ENCODE peak calls at places on chromosomes 11 and 22, in nine cellular contexts. Z, H, V, T, N, P, D, A and L are unnamed samples.

GRCh38 chr11:2510626-2511402 is 66.0 kb downstream of the KCNQ1 start:
- DNase-seq in Z (peak), H (no peak), V (no peak), T (no peak), N (peak), P (no peak), D (peak), A (peak), L (no peak)

GRCh38 chr22:45131749-45132148 is 32.0 kb upstream of the NUP50 start:
- DNase-seq in Z (peak), H (no peak), V (no peak), T (no peak), N (peak), P (peak), D (no peak), A (peak), L (no peak)

GRCh38 chr11:11657101-11657935 is 35.5 kb upstream of the GALNT18 start:
- DNase-seq in Z (no peak), H (no peak), V (no peak), T (no peak), N (no peak), P (no peak), D (no peak), A (no peak), L (no peak)

GRCh38 chr11:121670792-121671275 is 218.1 kb upstream of the SORL1-AS1 start:
- DNase-seq in Z (no peak), H (no peak), V (no peak), T (no peak), N (no peak), P (no peak), D (no peak), A (no peak), L (no peak)

GRCh38 chr22:46866591-46866990 is 104.1 kb downstream of the TBC1D22A start:
- DNase-seq in Z (no peak), H (peak), V (no peak), T (peak), N (no peak), P (peak), D (no peak), A (no peak), L (peak)

GRCh38 chr11:33659370-33660139 is 41.1 kb downstream of the C11orf91 start:
- DNase-seq in Z (no peak), H (no peak), V (no peak), T (no peak), N (no peak), P (no peak), D (no peak), A (no peak), L (no peak)

GRCh38 chr22:23767673-23768548 is at the start of gene CHCHD10:
- DNase-seq in Z (peak), H (peak), V (peak), T (peak), N (peak), P (peak), D (peak), A (peak), L (peak)

GRCh38 chr11:46480166-46480726 is 88.7 kb upstream of the CHRM4 start:
- DNase-seq in Z (no peak), H (no peak), V (no peak), T (no peak), N (no peak), P (no peak), D (no peak), A (no peak), L (no peak)

DNA sequence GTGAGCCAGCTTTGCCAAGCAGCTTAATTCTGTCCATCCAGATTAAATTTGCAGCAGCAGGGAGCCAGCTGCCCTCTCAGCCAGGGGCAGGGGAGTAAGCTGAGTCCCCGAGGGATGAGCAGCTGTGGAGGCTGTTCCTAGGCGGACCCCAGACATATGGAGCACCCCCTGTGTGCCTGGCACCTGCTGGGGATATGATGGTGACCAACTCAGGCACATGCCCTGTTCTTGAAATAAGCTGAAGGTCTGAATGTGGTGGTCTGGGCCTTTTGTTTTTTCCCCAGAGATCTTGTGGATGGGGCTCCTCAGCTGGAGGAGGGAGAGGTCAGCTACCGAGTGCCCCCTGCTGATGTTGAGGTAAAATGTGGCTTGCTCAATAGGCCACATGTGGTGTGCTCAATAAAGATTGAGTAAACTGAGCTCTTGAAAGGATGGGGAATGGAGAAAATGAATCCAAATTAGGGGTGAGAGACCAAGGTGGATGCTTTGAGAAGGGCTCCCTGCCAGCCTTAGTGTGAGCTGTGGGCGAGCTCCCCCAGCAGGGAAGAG is 103.3 kb upstream of the NNMT start:
- DNase-seq in Z (no peak), H (no peak), V (no peak), T (peak), N (no peak), P (no peak), D (no peak), A (no peak), L (no peak)
- TF ChIP-seq CTCF in Z (no peak), H (no peak), V (no peak), T (no peak), N (no peak), P (no peak), D (no peak), A (no peak), L (no peak)

GRCh38 chr11:43931717-43932039 is 10.8 kb upstream of the C11orf96 start:
- DNase-seq in Z (no peak), H (no peak), V (no peak), T (no peak), N (no peak), P (no peak), D (peak), A (no peak), L (no peak)
- TF ChIP-seq CTCF in Z (no peak), H (no peak), V (no peak), T (peak), N (no peak), P (no peak), D (no peak), A (no peak), L (no peak)

GRCh38 chr11:131588057-131588456 is 217.6 kb downstream of the NTM start:
- DNase-seq in Z (no peak), H (no peak), V (no peak), T (no peak), N (no peak), P (no peak), D (no peak), A (no peak), L (no peak)

GRCh38 chr11:131583823-131584222 is 213.4 kb downstream of the NTM start:
- DNase-seq in Z (no peak), H (no peak), V (no peak), T (no peak), N (no peak), P (no peak), D (peak), A (no peak), L (no peak)

GRCh38 chr11:131582021-131582531 is 211.7 kb downstream of the NTM start:
- DNase-seq in Z (no peak), H (no peak), V (no peak), T (no peak), N (no peak), P (no peak), D (peak), A (no peak), L (no peak)

GRCh38 chr11:131581006-131581405 is 210.6 kb downstream of the NTM start:
- DNase-seq in Z (no peak), H (no peak), V (no peak), T (no peak), N (no peak), P (no peak), D (peak), A (no peak), L (no peak)

DNA sequence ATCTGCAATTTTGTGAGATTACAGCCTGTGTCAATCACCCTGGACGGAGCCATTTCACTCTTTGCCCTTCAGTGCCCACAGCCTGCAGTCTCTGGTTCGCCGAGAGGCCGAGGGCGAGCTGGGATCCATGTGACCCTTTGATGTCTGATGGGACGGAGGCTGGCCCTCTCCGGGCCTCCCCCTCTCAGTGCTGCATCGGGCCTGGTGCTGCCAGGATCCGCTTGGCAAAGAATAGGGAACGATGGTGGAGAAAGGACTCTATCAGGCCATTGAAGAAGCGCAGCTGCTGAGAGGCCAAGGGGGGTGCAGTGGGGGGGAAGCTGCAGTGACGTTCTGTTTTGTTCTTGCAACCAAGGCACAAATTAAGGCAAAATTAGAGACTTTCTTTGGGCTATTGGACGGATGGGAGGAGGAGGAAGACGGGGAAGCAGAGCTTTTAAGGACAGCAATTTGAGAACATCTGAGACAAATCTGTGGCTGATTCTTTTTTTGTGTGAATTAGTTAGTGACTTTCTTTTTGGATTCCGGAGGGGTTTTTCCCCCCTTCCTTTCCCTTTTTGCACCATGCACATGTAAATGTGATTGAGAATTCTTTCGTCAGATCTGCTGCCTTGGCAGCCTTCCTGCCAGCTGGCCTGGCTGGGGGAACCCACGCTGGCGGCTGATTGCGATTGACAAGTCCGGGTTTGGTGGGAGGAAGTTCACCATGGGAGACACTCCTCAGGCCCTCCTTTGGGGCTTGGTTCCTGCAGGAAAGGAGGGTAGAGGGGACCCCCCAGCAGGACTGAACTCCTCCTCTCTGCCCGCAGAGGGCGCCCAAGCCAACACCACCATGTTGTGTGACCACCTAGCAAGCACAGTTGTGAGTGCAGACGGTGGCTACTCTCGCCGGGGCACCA is 214.5 kb downstream of the NTM start:
- DNase-seq in Z (peak), H (no peak), V (peak), T (no peak), N (no peak), P (peak), D (peak), A (no peak), L (no peak)
- TF ChIP-seq CTCF in Z (peak), H (no peak), V (peak), T (no peak), N (no peak), P (peak), D (no peak), A (no peak), L (no peak)

DNA sequence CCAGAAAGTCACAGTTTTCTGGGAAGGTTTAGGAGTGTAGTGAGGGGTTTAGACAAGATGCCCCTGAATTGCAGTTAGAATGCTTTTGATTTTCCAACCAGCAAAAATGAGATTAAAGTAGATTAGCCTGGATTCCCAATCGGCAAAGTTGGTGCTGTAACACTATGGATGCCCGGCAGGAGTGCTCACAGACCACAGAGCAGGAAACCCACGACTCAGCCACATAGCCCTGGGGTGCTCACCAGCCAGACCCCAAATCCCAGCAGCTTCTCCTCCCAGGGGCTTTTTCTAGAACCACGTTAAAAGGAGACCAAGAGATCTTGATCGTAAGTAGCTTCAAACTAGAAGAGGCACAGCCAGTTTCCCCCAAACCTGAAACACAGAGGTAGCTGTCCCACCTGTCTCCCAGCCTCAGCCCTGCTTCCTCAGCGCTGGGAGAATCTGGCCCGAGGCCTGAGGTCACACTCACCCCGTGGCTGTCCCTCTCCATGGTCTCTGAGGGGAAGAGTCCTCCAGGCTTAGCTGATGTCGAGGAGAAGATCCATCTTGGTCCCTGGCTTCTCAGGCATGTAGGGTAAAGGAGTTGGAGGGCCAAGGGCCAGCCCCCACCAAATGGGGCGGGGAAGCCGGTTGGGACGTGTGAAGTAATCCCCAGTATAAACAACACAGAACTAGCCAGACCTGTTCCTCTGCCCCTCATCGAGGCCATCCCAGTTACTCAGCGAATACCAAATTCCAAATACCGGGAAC is at the start of gene TMPRSS13:
- DNase-seq in Z (no peak), H (peak), V (no peak), T (no peak), N (no peak), P (no peak), D (peak), A (peak), L (no peak)
- TF ChIP-seq CTCF in Z (no peak), H (no peak), V (no peak), T (no peak), N (no peak), P (no peak), D (no peak), A (no peak), L (no peak)

GRCh38 chr11:66638177-66639065 is at the start of gene RBM4:
- DNase-seq in Z (peak), H (peak), V (peak), T (peak), N (peak), P (peak), D (peak), A (peak), L (peak)
- TF ChIP-seq CTCF in Z (no peak), H (no peak), V (no peak), T (no peak), N (no peak), P (no peak), D (no peak), A (no peak), L (peak)

DNA sequence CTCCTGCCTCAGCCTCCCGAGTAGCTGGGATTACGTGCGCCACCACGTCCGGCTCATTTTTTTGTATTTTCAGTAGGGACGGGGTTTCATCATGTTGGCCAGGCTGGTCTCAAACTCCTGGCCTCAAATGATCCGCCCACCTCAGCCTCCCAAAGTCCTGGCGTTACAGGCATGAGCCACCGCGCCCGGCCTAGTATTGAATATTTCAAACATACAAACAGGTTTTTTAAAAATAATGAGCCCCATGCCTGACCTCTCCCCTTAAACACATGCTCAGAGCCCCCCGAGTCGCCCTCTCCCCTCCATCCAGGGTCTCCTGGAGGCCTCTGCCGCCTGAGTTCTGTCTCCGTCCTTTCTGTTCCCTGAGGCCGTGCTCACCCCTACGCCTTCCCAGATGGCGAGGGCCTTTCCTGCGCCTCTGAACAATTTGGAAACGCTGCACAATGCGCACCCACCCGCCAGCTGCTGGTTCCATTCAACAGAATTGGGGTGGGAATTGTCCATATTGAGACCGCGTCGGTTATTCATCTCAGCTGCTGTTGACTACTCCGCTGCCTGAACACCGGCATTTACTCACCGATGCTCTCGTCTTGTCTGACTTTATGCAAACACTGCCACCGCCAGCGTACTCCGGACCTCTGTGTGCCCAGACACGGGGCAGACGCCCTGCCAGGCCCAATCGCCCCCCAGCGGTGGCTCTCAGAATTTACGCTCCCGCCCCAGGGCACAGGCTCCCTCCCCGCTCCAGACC is 13.6 kb upstream of the RNH1 start:
- DNase-seq in Z (no peak), H (no peak), V (no peak), T (no peak), N (no peak), P (no peak), D (peak), A (no peak), L (no peak)
- TF ChIP-seq CTCF in Z (peak), H (no peak), V (no peak), T (peak), N (no peak), P (no peak), D (no peak), A (no peak), L (no peak)

GRCh38 chr11:67345949-67346819 is 7.2 kb downstream of the POLD4 start:
- DNase-seq in Z (no peak), H (peak), V (no peak), T (peak), N (no peak), P (peak), D (no peak), A (no peak), L (peak)
- TF ChIP-seq CTCF in Z (peak), H (peak), V (peak), T (peak), N (peak), P (peak), D (no peak), A (peak), L (peak)

GRCh38 chr22:28799834-28800307 is 498 bp downstream of the XBP1 start:
- DNase-seq in Z (peak), H (peak), V (peak), T (peak), N (peak), P (peak), D (peak), A (peak), L (peak)

GRCh38 chr22:28801845-28802594 is 1.7 kb upstream of the XBP1 start:
- DNase-seq in Z (no peak), H (no peak), V (no peak), T (peak), N (no peak), P (no peak), D (no peak), A (peak), L (no peak)

GRCh38 chr22:28800308-28801041 is at the start of gene XBP1:
- DNase-seq in Z (peak), H (peak), V (peak), T (peak), N (peak), P (peak), D (peak), A (peak), L (peak)

GRCh38 chr22:28799125-28799833 is 1.1 kb downstream of the XBP1 start:
- DNase-seq in Z (no peak), H (peak), V (peak), T (peak), N (no peak), P (peak), D (peak), A (no peak), L (peak)

DNA sequence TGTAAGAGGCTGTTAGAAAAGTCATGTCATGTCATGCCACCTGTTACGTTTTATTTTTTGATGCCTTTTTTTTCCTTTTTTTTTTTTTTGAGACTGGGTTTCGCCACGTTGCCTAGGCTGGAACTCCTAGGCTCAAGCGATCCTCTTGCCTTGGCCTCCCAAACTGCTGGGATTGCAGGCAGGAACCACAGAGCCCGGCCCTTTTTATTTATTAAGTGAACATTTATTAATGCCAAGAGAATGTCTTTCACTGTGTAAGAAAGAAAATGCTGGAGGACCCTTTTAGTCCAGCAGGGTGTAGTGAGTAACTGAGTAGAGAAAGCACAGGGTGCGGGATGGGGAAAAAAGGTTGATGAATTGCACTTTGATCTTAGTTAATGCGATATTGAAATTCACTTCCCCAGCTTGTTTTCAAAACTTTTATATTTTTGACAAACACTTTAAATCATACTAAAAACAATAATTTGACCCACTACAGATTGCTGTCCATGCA is 2.3 kb upstream of the XBP1 start:
- DNase-seq in Z (no peak), H (no peak), V (no peak), T (no peak), N (no peak), P (no peak), D (no peak), A (peak), L (no peak)
- TF ChIP-seq CTCF in Z (no peak), H (no peak), V (no peak), T (peak), N (no peak), P (no peak), D (no peak), A (no peak), L (no peak)

DNA sequence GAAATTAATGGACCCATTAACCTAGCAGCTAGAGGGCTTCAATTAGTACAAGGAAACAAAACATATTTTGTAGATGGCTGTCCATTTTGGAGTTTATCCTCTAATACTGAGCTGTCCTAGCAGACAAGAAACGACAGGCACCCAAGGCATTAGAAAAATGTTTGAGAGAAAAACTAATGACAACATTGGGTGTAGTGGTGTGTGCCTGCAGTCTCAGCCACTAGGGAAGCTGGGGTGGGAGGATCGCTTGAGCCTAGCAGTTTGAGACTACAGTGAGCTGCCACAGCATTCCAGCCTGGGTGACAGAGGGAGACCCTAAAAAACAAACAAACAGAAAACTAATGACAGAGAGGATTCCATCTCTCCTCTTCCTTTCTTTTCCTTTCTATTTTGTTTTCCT is 1.5 kb downstream of the A4GALT start:
- DNase-seq in Z (no peak), H (no peak), V (no peak), T (no peak), N (no peak), P (no peak), D (no peak), A (no peak), L (no peak)
- TF ChIP-seq CTCF in Z (peak), H (no peak), V (no peak), T (no peak), N (no peak), P (no peak), D (no peak), A (no peak), L (peak)

GRCh38 chr22:22099833-22100812 is 117.5 kb upstream of the TOP3B start:
- DNase-seq in Z (no peak), H (no peak), V (no peak), T (peak), N (no peak), P (no peak), D (no peak), A (no peak), L (peak)
- TF ChIP-seq CTCF in Z (no peak), H (no peak), V (no peak), T (peak), N (no peak), P (peak), D (no peak), A (no peak), L (peak)